ENCODE peak calls at places on chromosomes 11 and 22, in five cellular contexts. One of them, this sample, is unnamed.
A peak's percentile ranks its signal among the peaks of the same experiment; 100 is the strongest.

GRCh38 chr11:26199341-26199740 is 132.6 kb upstream of the ANO3 start:
- DNase-seq in mammary epithelial cell: no peak
- DNase-seq in kidney: no peak
- DNase-seq in keratinocyte: no peak
- DNase-seq in ovary: no peak
- DNase-seq in this sample: no peak

GRCh38 chr11:75576445-75577049 is 14.5 kb downstream of the SERPINH1 start:
- DNase-seq in ovary: peak; percentile 72
- DNase-seq in mammary epithelial cell: no peak
- DNase-seq in kidney: peak; percentile 95
- DNase-seq in keratinocyte: no peak
- DNase-seq in this sample: no peak

GRCh38 chr11:87437844-87438223 is 400.1 kb downstream of the TMEM135 start:
- DNase-seq in kidney: no peak
- DNase-seq in keratinocyte: peak; percentile 38
- DNase-seq in mammary epithelial cell: peak; percentile 80
- DNase-seq in ovary: no peak
- DNase-seq in this sample: no peak

GRCh38 chr11:92811341-92811740 is 158.1 kb upstream of the MTNR1B start:
- DNase-seq in keratinocyte: peak; percentile 4
- DNase-seq in kidney: no peak
- DNase-seq in mammary epithelial cell: peak; percentile 66
- DNase-seq in ovary: no peak
- DNase-seq in this sample: no peak

GRCh38 chr11:27294654-27295053 is 68.4 kb downstream of the CCDC34 start:
- DNase-seq in ovary: no peak
- DNase-seq in keratinocyte: no peak
- DNase-seq in mammary epithelial cell: no peak
- DNase-seq in kidney: no peak
- DNase-seq in this sample: no peak

GRCh38 chr22:20646377-20646776 is 127.5 kb upstream of the SERPIND1 start:
- DNase-seq in ovary: no peak
- DNase-seq in keratinocyte: no peak
- DNase-seq in kidney: no peak
- DNase-seq in mammary epithelial cell: no peak
- DNase-seq in this sample: no peak

GRCh38 chr22:43782448-43782847 is 29.7 kb downstream of the EFCAB6 start:
- DNase-seq in ovary: no peak
- DNase-seq in mammary epithelial cell: no peak
- DNase-seq in kidney: no peak
- DNase-seq in keratinocyte: no peak
- DNase-seq in this sample: no peak

GRCh38 chr22:17159504-17159951 is 451 bp upstream of the HDHD5 start:
- DNase-seq in kidney: peak; percentile 83
- DNase-seq in mammary epithelial cell: peak; percentile 64
- DNase-seq in keratinocyte: no peak
- DNase-seq in ovary: peak; percentile 71
- DNase-seq in this sample: peak; percentile 44

GRCh38 chr11:95821640-95822039 is 31.3 kb downstream of the CEP57 start:
- DNase-seq in mammary epithelial cell: peak; percentile 19
- DNase-seq in keratinocyte: no peak
- DNase-seq in kidney: no peak
- DNase-seq in ovary: no peak
- DNase-seq in this sample: no peak

GRCh38 chr11:106695506-106695905 is 322.8 kb downstream of the GUCY1A2 start:
- DNase-seq in mammary epithelial cell: peak; percentile 12
- DNase-seq in ovary: no peak
- DNase-seq in keratinocyte: no peak
- DNase-seq in kidney: no peak
- DNase-seq in this sample: no peak

GRCh38 chr22:49764151-49764581 is 63.5 kb downstream of the BRD1 start:
- DNase-seq in kidney: peak; percentile 73
- DNase-seq in mammary epithelial cell: no peak
- DNase-seq in keratinocyte: no peak
- DNase-seq in ovary: peak; percentile 35
- DNase-seq in this sample: no peak

GRCh38 chr11:118915941-118916841 is 9.5 kb downstream of the BCL9L start:
- DNase-seq in kidney: peak; percentile 72
- DNase-seq in mammary epithelial cell: no peak
- DNase-seq in ovary: no peak
- DNase-seq in keratinocyte: no peak
- DNase-seq in this sample: no peak

GRCh38 chr11:74691755-74692154 is 39.5 kb downstream of the CHRDL2 start:
- DNase-seq in mammary epithelial cell: no peak
- DNase-seq in ovary: no peak
- DNase-seq in keratinocyte: no peak
- DNase-seq in kidney: no peak
- DNase-seq in this sample: no peak

GRCh38 chr11:117199061-117199915 is at the start of gene TAGLN:
- DNase-seq in ovary: peak; percentile 92
- DNase-seq in kidney: peak; percentile 97
- DNase-seq in mammary epithelial cell: peak; percentile 57
- DNase-seq in keratinocyte: no peak
- DNase-seq in this sample: peak; percentile 78

GRCh38 chr11:73856001-73856663 is 20.5 kb downstream of the COA4 start:
- DNase-seq in keratinocyte: no peak
- DNase-seq in ovary: no peak
- DNase-seq in kidney: no peak
- DNase-seq in mammary epithelial cell: no peak
- DNase-seq in this sample: no peak

GRCh38 chr11:69355346-69355940 is 61.5 kb downstream of the MYEOV start:
- DNase-seq in keratinocyte: no peak
- DNase-seq in ovary: no peak
- DNase-seq in kidney: no peak
- DNase-seq in mammary epithelial cell: no peak
- DNase-seq in this sample: no peak

GRCh38 chr22:20205964-20206708 is 55.3 kb upstream of the CCDC188 start:
- DNase-seq in ovary: peak; percentile 81
- DNase-seq in kidney: peak; percentile 89
- DNase-seq in mammary epithelial cell: peak; percentile 62
- DNase-seq in keratinocyte: peak; percentile 32
- DNase-seq in this sample: peak; percentile 81

GRCh38 chr11:95711945-95712221 is 77.7 kb downstream of the FAM76B start:
- DNase-seq in ovary: no peak
- DNase-seq in keratinocyte: no peak
- DNase-seq in mammary epithelial cell: no peak
- DNase-seq in kidney: no peak
- DNase-seq in this sample: no peak

GRCh38 chr11:114285599-114285998 is 10.6 kb upstream of the NNMT start:
- DNase-seq in ovary: no peak
- DNase-seq in kidney: no peak
- DNase-seq in mammary epithelial cell: no peak
- DNase-seq in keratinocyte: no peak
- DNase-seq in this sample: no peak

GRCh38 chr11:3222003-3222855 is 3.6 kb upstream of the MRGPRG start:
- DNase-seq in ovary: peak; percentile 28
- DNase-seq in kidney: peak; percentile 67
- DNase-seq in mammary epithelial cell: no peak
- DNase-seq in keratinocyte: no peak
- DNase-seq in this sample: no peak

GRCh38 chr22:37870273-37870672 is 21.1 kb downstream of the EIF3L start:
- DNase-seq in mammary epithelial cell: no peak
- DNase-seq in kidney: no peak
- DNase-seq in keratinocyte: no peak
- DNase-seq in ovary: no peak
- DNase-seq in this sample: no peak

GRCh38 chr22:41976070-41976901 is 7.0 kb downstream of the SEPTIN3 start:
- DNase-seq in kidney: no peak
- DNase-seq in keratinocyte: no peak
- DNase-seq in ovary: no peak
- DNase-seq in mammary epithelial cell: no peak
- DNase-seq in this sample: peak; percentile 34

GRCh38 chr11:76785513-76785912 is 2.4 kb downstream of the TSKU start:
- DNase-seq in keratinocyte: no peak
- DNase-seq in mammary epithelial cell: no peak
- DNase-seq in kidney: no peak
- DNase-seq in ovary: no peak
- DNase-seq in this sample: no peak

GRCh38 chr22:40177738-40178416 is at the start of gene TNRC6B:
- DNase-seq in mammary epithelial cell: peak; percentile 97
- DNase-seq in ovary: peak; percentile 52
- DNase-seq in kidney: no peak
- DNase-seq in keratinocyte: peak; percentile 82
- DNase-seq in this sample: peak; percentile 90

GRCh38 chr11:35622070-35622469 is 3.8 kb downstream of the FJX1 start:
- DNase-seq in ovary: no peak
- DNase-seq in keratinocyte: no peak
- DNase-seq in mammary epithelial cell: peak; percentile 86
- DNase-seq in kidney: no peak
- DNase-seq in this sample: no peak

GRCh38 chr22:22931557-22932270 is 44.1 kb downstream of the IGLL5 start:
- DNase-seq in kidney: peak; percentile 53
- DNase-seq in mammary epithelial cell: no peak
- DNase-seq in ovary: no peak
- DNase-seq in keratinocyte: no peak
- DNase-seq in this sample: no peak

GRCh38 chr11:115716577-115717214 is 212.5 kb upstream of the CADM1 start:
- DNase-seq in kidney: no peak
- DNase-seq in keratinocyte: no peak
- DNase-seq in ovary: no peak
- DNase-seq in mammary epithelial cell: no peak
- DNase-seq in this sample: no peak

GRCh38 chr22:42928969-42929837 is 72.1 kb upstream of the ARFGAP3 start:
- DNase-seq in mammary epithelial cell: no peak
- DNase-seq in ovary: no peak
- DNase-seq in keratinocyte: no peak
- DNase-seq in kidney: no peak
- DNase-seq in this sample: no peak

GRCh38 chr22:49582171-49582570 is 245.5 kb downstream of the BRD1 start:
- DNase-seq in ovary: no peak
- DNase-seq in kidney: no peak
- DNase-seq in mammary epithelial cell: no peak
- DNase-seq in keratinocyte: no peak
- DNase-seq in this sample: no peak

GRCh38 chr11:116357769-116358544 is 414.8 kb downstream of the BUD13 start:
- DNase-seq in mammary epithelial cell: no peak
- DNase-seq in ovary: peak; percentile 40
- DNase-seq in kidney: no peak
- DNase-seq in keratinocyte: no peak
- DNase-seq in this sample: no peak

GRCh38 chr22:25202290-25202921 is 2.7 kb downstream of the CRYBB3 start:
- DNase-seq in kidney: no peak
- DNase-seq in keratinocyte: peak; percentile 7
- DNase-seq in ovary: peak; percentile 65
- DNase-seq in mammary epithelial cell: peak; percentile 33
- DNase-seq in this sample: peak; percentile 40

GRCh38 chr11:2249191-2249916 is 21.0 kb downstream of the ASCL2 start:
- DNase-seq in kidney: peak; percentile 48
- DNase-seq in mammary epithelial cell: no peak
- DNase-seq in ovary: no peak
- DNase-seq in keratinocyte: no peak
- DNase-seq in this sample: no peak

GRCh38 chr11:122100222-122101080 is 15.6 kb downstream of the BLID start:
- DNase-seq in keratinocyte: no peak
- DNase-seq in kidney: peak; percentile 75
- DNase-seq in mammary epithelial cell: peak; percentile 60
- DNase-seq in ovary: peak; percentile 84
- DNase-seq in this sample: peak; percentile 58

GRCh38 chr22:42626951-42627625 is 12.4 kb upstream of the POLDIP3 start:
- DNase-seq in keratinocyte: no peak
- DNase-seq in ovary: no peak
- DNase-seq in kidney: no peak
- DNase-seq in mammary epithelial cell: no peak
- DNase-seq in this sample: no peak

GRCh38 chr11:23554002-23554401 is 693.7 kb upstream of the CCDC179 start:
- DNase-seq in keratinocyte: no peak
- DNase-seq in mammary epithelial cell: peak; percentile 2
- DNase-seq in kidney: no peak
- DNase-seq in ovary: no peak
- DNase-seq in this sample: no peak

GRCh38 chr11:11075515-11076171 is 217.8 kb upstream of the ZBED5 start:
- DNase-seq in kidney: no peak
- DNase-seq in mammary epithelial cell: no peak
- DNase-seq in keratinocyte: no peak
- DNase-seq in ovary: no peak
- DNase-seq in this sample: no peak
- TF ChIP-seq CTCF in kidney: no peak
- TF ChIP-seq CTCF in mammary epithelial cell: no peak
- TF ChIP-seq CTCF in keratinocyte: no peak
- TF ChIP-seq CTCF in ovary: no peak
- TF ChIP-seq CTCF in this sample: no peak

DNA sequence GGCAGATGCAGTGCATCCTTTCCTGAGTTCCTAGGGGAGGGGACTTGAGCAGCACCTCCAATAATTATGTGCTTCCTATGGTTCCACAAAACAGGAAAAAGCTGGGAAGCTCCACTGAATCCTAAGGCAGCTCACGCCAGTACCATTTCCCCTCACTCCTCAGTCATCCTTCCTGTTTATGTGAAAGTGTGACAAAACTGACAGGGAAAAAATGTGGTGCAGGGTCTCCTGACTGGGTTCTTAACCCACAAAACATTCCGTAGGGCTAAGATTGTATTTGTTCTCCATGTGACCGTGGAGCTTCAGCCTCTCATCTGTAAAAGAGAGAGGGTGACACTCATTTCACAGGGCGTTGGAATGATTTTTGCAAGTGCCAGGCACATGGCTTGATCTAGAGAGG is 12.2 kb upstream of the LYVE1 start:
- DNase-seq in ovary: no peak
- DNase-seq in keratinocyte: no peak
- DNase-seq in mammary epithelial cell: no peak
- DNase-seq in kidney: no peak
- DNase-seq in this sample: no peak
- H3K27ac ChIP-seq in ovary: no peak overlapping the region
- H3K27ac ChIP-seq in keratinocyte: no peak overlapping the region
- H3K27ac ChIP-seq in mammary epithelial cell: no peak overlapping the region
- H3K27ac ChIP-seq in kidney: peak overlapping the region; percentile 26
- H3K27ac ChIP-seq in this sample: no peak overlapping the region

GRCh38 chr11:104893876-104894275 is 4.4 kb downstream of the CASP12 start:
- DNase-seq in keratinocyte: no peak
- DNase-seq in mammary epithelial cell: no peak
- DNase-seq in kidney: no peak
- DNase-seq in ovary: no peak
- DNase-seq in this sample: no peak

GRCh38 chr11:104892723-104893511 is 5.3 kb downstream of the CASP12 start:
- DNase-seq in mammary epithelial cell: no peak
- DNase-seq in keratinocyte: no peak
- DNase-seq in ovary: no peak
- DNase-seq in kidney: no peak
- DNase-seq in this sample: no peak

GRCh38 chr11:104897891-104898684 is at the start of gene CASP12:
- DNase-seq in keratinocyte: no peak
- DNase-seq in mammary epithelial cell: no peak
- DNase-seq in ovary: no peak
- DNase-seq in kidney: no peak
- DNase-seq in this sample: peak; percentile 16

GRCh38 chr11:104898685-104899013 is 389 bp upstream of the CASP12 start:
- DNase-seq in keratinocyte: no peak
- DNase-seq in kidney: no peak
- DNase-seq in mammary epithelial cell: no peak
- DNase-seq in ovary: no peak
- DNase-seq in this sample: no peak

GRCh38 chr11:104895619-104896018 is 2.6 kb downstream of the CASP12 start:
- DNase-seq in ovary: no peak
- DNase-seq in mammary epithelial cell: no peak
- DNase-seq in keratinocyte: no peak
- DNase-seq in kidney: no peak
- DNase-seq in this sample: no peak
- H3K4me1 ChIP-seq in ovary: peaks cover 18% of the 10 kb centered on the region
- H3K4me1 ChIP-seq in mammary epithelial cell: no peaks in the 10 kb centered on the region
- H3K4me1 ChIP-seq in keratinocyte: no peaks in the 10 kb centered on the region
- H3K4me1 ChIP-seq in kidney: no peaks in the 10 kb centered on the region
- H3K4me1 ChIP-seq in this sample: no peaks in the 10 kb centered on the region

GRCh38 chr11:16191212-16191851 is 165.0 kb downstream of the SOX6 start:
- DNase-seq in keratinocyte: no peak
- DNase-seq in mammary epithelial cell: no peak
- DNase-seq in ovary: no peak
- DNase-seq in kidney: no peak
- DNase-seq in this sample: no peak
- TF ChIP-seq CTCF in keratinocyte: no peak
- TF ChIP-seq CTCF in mammary epithelial cell: no peak
- TF ChIP-seq CTCF in ovary: no peak
- TF ChIP-seq CTCF in kidney: no peak
- TF ChIP-seq CTCF in this sample: peak; percentile 56

This sample was measured in heart right ventricle.